ENCODE peak calls at places on chromosomes 4 and X, in five cellular contexts. B is mesothelial cell of epicardium, T is GM12878, V is OCI-LY7, I is HL-60. F is an unnamed sample.

GRCh38 chr4:92447265-92447905 is 143.6 kb downstream of the GRID2 start:
- DNase-seq in B (no peak), T (no peak), V (no peak), I (no peak), F (no peak)

GRCh38 chr4:132059227-132059626 is 1089.9 kb upstream of the PCDH10 start:
- DNase-seq in B (no peak), T (no peak), V (no peak), I (no peak), F (no peak)

GRCh38 chrX:15334561-15334960 is 762 bp downstream of the PIGA start:
- DNase-seq in B (no peak), T (no peak), V (peak), I (no peak), F (no peak)

GRCh38 chr4:81472249-81473085 is 760 bp upstream of the RASGEF1B start:
- DNase-seq in B (no peak), T (peak), V (peak), I (peak), F (no peak)

GRCh38 chrX:39477438-39478120 is 620.2 kb downstream of the BCOR start:
- DNase-seq in B (no peak), T (no peak), V (no peak), I (no peak), F (no peak)

GRCh38 chrX:153669174-153669890 is 4.3 kb downstream of the PNCK start:
- DNase-seq in B (peak), T (no peak), V (peak), I (no peak), F (no peak)

GRCh38 chr4:127809173-127809800 is 27.2 kb downstream of the HSPA4L start:
- DNase-seq in B (no peak), T (no peak), V (no peak), I (no peak), F (no peak)

GRCh38 chr4:162497564-162498167 is 333.9 kb upstream of the FSTL5 start:
- DNase-seq in B (no peak), T (no peak), V (peak), I (peak), F (no peak)

GRCh38 chr4:5897674-5898073 is 4.8 kb upstream of the CRMP1 start:
- DNase-seq in B (no peak), T (no peak), V (no peak), I (no peak), F (no peak)

GRCh38 chr4:46386570-46386969 is 3.4 kb downstream of the GABRA2 start:
- DNase-seq in B (peak), T (no peak), V (no peak), I (no peak), F (no peak)

GRCh38 chrX:153876112-153876491 is 9.9 kb downstream of the L1CAM start:
- DNase-seq in B (no peak), T (no peak), V (no peak), I (no peak), F (no peak)